ENCODE peak calls at places on chromosomes 2 and 18, in six cellular contexts. One of them, this sample, is unnamed.

GRCh38 chr2:74942263-74942662 is 16.2 kb upstream of the POLE4 start:
- DNase-seq in fibroblast of mammary gland: no peak
- DNase-seq in AG09319: no peak
- DNase-seq in K562: no peak
- DNase-seq in CD8-positive, alpha-beta T cell: no peak
- DNase-seq in ovary: no peak
- DNase-seq in this sample: no peak

GRCh38 chr2:202376460-202377307 is 557 bp downstream of the BMPR2 start:
- DNase-seq in ovary: peak
- DNase-seq in AG09319: no peak
- DNase-seq in fibroblast of mammary gland: peak
- DNase-seq in CD8-positive, alpha-beta T cell: no peak
- DNase-seq in K562: peak
- DNase-seq in this sample: peak

GRCh38 chr2:8278709-8279354 is 403.0 kb upstream of the ID2 start:
- DNase-seq in K562: no peak
- DNase-seq in CD8-positive, alpha-beta T cell: no peak
- DNase-seq in AG09319: no peak
- DNase-seq in fibroblast of mammary gland: no peak
- DNase-seq in ovary: no peak
- DNase-seq in this sample: no peak

GRCh38 chr2:68250652-68251186 is 1.6 kb downstream of the PPP3R1 start:
- DNase-seq in ovary: no peak
- DNase-seq in AG09319: no peak
- DNase-seq in K562: no peak
- DNase-seq in CD8-positive, alpha-beta T cell: no peak
- DNase-seq in fibroblast of mammary gland: no peak
- DNase-seq in this sample: no peak

GRCh38 chr2:157443795-157444642 is at the start of gene CYTIP:
- DNase-seq in ovary: no peak
- DNase-seq in AG09319: no peak
- DNase-seq in CD8-positive, alpha-beta T cell: no peak
- DNase-seq in fibroblast of mammary gland: no peak
- DNase-seq in K562: no peak
- DNase-seq in this sample: no peak

GRCh38 chr2:71452565-71452964 is 796 bp upstream of the DYSF start:
- DNase-seq in AG09319: no peak
- DNase-seq in ovary: no peak
- DNase-seq in fibroblast of mammary gland: peak
- DNase-seq in CD8-positive, alpha-beta T cell: no peak
- DNase-seq in K562: peak
- DNase-seq in this sample: no peak

GRCh38 chr2:173414823-173415322 is 60.2 kb downstream of the CDCA7 start:
- DNase-seq in fibroblast of mammary gland: peak
- DNase-seq in ovary: no peak
- DNase-seq in CD8-positive, alpha-beta T cell: no peak
- DNase-seq in K562: no peak
- DNase-seq in AG09319: no peak
- DNase-seq in this sample: no peak

GRCh38 chr2:9703085-9703641 is 72.4 kb upstream of the YWHAQ start:
- DNase-seq in ovary: no peak
- DNase-seq in AG09319: peak
- DNase-seq in CD8-positive, alpha-beta T cell: peak
- DNase-seq in fibroblast of mammary gland: peak
- DNase-seq in K562: no peak
- DNase-seq in this sample: no peak

GRCh38 chr18:6024740-6025139 is 129.4 kb upstream of the TMEM200C start:
- DNase-seq in fibroblast of mammary gland: no peak
- DNase-seq in K562: no peak
- DNase-seq in CD8-positive, alpha-beta T cell: no peak
- DNase-seq in AG09319: no peak
- DNase-seq in ovary: no peak
- DNase-seq in this sample: no peak

GRCh38 chr2:61011649-61012048 is 5.9 kb upstream of the PEX13 start:
- DNase-seq in fibroblast of mammary gland: peak
- DNase-seq in K562: no peak
- DNase-seq in AG09319: no peak
- DNase-seq in CD8-positive, alpha-beta T cell: no peak
- DNase-seq in ovary: no peak
- DNase-seq in this sample: no peak

GRCh38 chr2:190979906-190980629 is 33.9 kb downstream of the STAT1 start:
- DNase-seq in K562: no peak
- DNase-seq in CD8-positive, alpha-beta T cell: no peak
- DNase-seq in ovary: peak
- DNase-seq in fibroblast of mammary gland: no peak
- DNase-seq in AG09319: no peak
- DNase-seq in this sample: peak

GRCh38 chr2:37809525-37809924 is 115.6 kb upstream of the RMDN2 start:
- DNase-seq in AG09319: no peak
- DNase-seq in CD8-positive, alpha-beta T cell: no peak
- DNase-seq in K562: no peak
- DNase-seq in ovary: peak
- DNase-seq in fibroblast of mammary gland: peak
- DNase-seq in this sample: no peak

GRCh38 chr18:78801011-78801410 is 178.6 kb upstream of the SALL3 start:
- DNase-seq in ovary: no peak
- DNase-seq in fibroblast of mammary gland: no peak
- DNase-seq in K562: no peak
- DNase-seq in AG09319: no peak
- DNase-seq in CD8-positive, alpha-beta T cell: no peak
- DNase-seq in this sample: peak

GRCh38 chr18:9094307-9095226 is 7.9 kb upstream of the NDUFV2 start:
- DNase-seq in CD8-positive, alpha-beta T cell: no peak
- DNase-seq in ovary: no peak
- DNase-seq in AG09319: peak
- DNase-seq in fibroblast of mammary gland: peak
- DNase-seq in K562: no peak
- DNase-seq in this sample: no peak

DNA sequence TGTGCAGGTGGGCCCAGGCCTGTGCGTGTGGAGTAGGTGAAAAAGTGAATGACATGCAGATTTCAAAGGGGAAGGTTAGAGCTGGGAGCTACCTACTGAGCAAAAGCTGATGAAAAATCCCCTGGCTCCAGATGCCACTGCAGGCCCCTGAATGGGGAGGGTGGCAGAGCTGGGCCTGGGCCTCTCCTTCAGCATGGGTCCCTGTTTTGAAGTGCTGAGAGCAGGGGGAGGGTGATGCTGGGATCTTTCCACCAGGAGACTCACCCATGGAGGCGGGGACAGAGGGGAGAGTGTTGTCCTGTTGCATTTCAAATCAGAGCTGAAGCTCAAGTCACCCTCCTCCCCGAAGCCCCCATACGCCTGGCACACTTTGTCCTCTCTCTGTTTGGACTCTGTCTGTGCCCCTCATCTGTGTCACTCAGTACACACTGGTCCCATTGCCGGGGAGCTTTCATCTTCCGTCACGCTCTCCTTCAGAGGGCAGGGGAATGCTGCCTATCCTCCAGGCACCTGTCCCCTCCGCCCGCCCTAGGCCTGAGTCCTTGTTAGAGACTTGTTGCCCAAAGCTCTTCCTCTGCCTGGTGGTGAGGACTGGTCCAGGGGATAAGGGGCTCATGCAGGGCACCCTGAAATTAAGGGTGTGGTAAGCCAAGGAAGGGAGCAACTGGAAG is 206.6 kb downstream of the HAUS1 start:
- DNase-seq in CD8-positive, alpha-beta T cell: no peak
- DNase-seq in ovary: no peak
- DNase-seq in K562: no peak
- DNase-seq in fibroblast of mammary gland: no peak
- DNase-seq in AG09319: no peak
- DNase-seq in this sample: no peak
- TF ChIP-seq CTCF in CD8-positive, alpha-beta T cell: no peak
- TF ChIP-seq CTCF in ovary: no peak
- TF ChIP-seq CTCF in K562: no peak
- TF ChIP-seq CTCF in fibroblast of mammary gland: no peak
- TF ChIP-seq CTCF in AG09319: no peak
- TF ChIP-seq CTCF in this sample: no peak

GRCh38 chr18:653512-653911 is 3.9 kb upstream of the TYMS start:
- DNase-seq in CD8-positive, alpha-beta T cell: no peak
- DNase-seq in ovary: no peak
- DNase-seq in AG09319: no peak
- DNase-seq in K562: no peak
- DNase-seq in fibroblast of mammary gland: no peak
- DNase-seq in this sample: no peak
- TF ChIP-seq CTCF in CD8-positive, alpha-beta T cell: no peak
- TF ChIP-seq CTCF in ovary: no peak
- TF ChIP-seq CTCF in AG09319: no peak
- TF ChIP-seq CTCF in K562: no peak
- TF ChIP-seq CTCF in fibroblast of mammary gland: no peak
- TF ChIP-seq CTCF in this sample: no peak

GRCh38 chr18:47560693-47561092 is 309.2 kb upstream of the SKOR2 start:
- DNase-seq in ovary: no peak
- DNase-seq in AG09319: no peak
- DNase-seq in CD8-positive, alpha-beta T cell: no peak
- DNase-seq in K562: no peak
- DNase-seq in fibroblast of mammary gland: no peak
- DNase-seq in this sample: no peak
- TF ChIP-seq CTCF in ovary: no peak
- TF ChIP-seq CTCF in AG09319: no peak
- TF ChIP-seq CTCF in CD8-positive, alpha-beta T cell: no peak
- TF ChIP-seq CTCF in K562: no peak
- TF ChIP-seq CTCF in fibroblast of mammary gland: no peak
- TF ChIP-seq CTCF in this sample: no peak

GRCh38 chr18:3869848-3870247 is 419.9 kb downstream of the TGIF1 start:
- DNase-seq in CD8-positive, alpha-beta T cell: no peak
- DNase-seq in K562: peak
- DNase-seq in AG09319: peak
- DNase-seq in ovary: no peak
- DNase-seq in fibroblast of mammary gland: peak
- DNase-seq in this sample: no peak
- TF ChIP-seq CTCF in CD8-positive, alpha-beta T cell: no peak
- TF ChIP-seq CTCF in K562: peak
- TF ChIP-seq CTCF in AG09319: peak
- TF ChIP-seq CTCF in ovary: no peak
- TF ChIP-seq CTCF in fibroblast of mammary gland: peak
- TF ChIP-seq CTCF in this sample: no peak